ENCODE peak calls at places on chromosomes 12 and 14, in six cellular contexts. B is astrocyte of the spinal cord, C is upper lobe of right lung, I is gastrocnemius medialis, J is HCT116, L is cardiac fibroblast. P is an unnamed sample.

GRCh38 chr12:127388985-127389384 is 878.0 kb upstream of the TMEM132C start:
- DNase-seq in B (peak), C (no peak), I (no peak), L (no peak), J (no peak), P (no peak)

GRCh38 chr14:29608861-29609260 is 318.8 kb downstream of the PRKD1 start:
- DNase-seq in B (no peak), I (no peak), J (no peak), L (no peak), C (no peak), P (no peak)

GRCh38 chr12:14111230-14111865 is 129.9 kb upstream of the GRIN2B start:
- DNase-seq in L (no peak), J (peak), C (no peak), B (no peak), I (no peak), P (no peak)

GRCh38 chr12:124655317-124656213 is 88.2 kb upstream of the NCOR2 start:
- DNase-seq in B (peak), I (peak), C (peak), J (no peak), L (peak), P (peak)

GRCh38 chr14:36582874-36583241 is 444 bp upstream of the NKX2-8 start:
- DNase-seq in B (no peak), C (no peak), L (no peak), I (no peak), J (no peak), P (no peak)

GRCh38 chr12:95547522-95548055 is 3.7 kb downstream of the USP44 start:
- DNase-seq in I (no peak), L (peak), B (peak), C (no peak), J (no peak), P (peak)

GRCh38 chr12:111030800-111031199 is 110.4 kb upstream of the MYL2 start:
- DNase-seq in C (no peak), J (no peak), L (no peak), B (no peak), I (no peak), P (no peak)

GRCh38 chr14:88919502-88919901 is 95.1 kb downstream of the TTC8 start:
- DNase-seq in B (no peak), I (no peak), L (no peak), C (no peak), J (no peak), P (no peak)

GRCh38 chr12:124352839-124353238 is 57.9 kb downstream of the RFLNA start:
- DNase-seq in J (no peak), L (peak), C (peak), B (no peak), I (no peak), P (peak)

GRCh38 chr12:3097186-3097804 is 20.1 kb downstream of the TSPAN9 start:
- DNase-seq in C (peak), B (no peak), L (peak), I (peak), J (no peak), P (no peak)

GRCh38 chr12:108622425-108622824 is 11.3 kb downstream of the SELPLG start:
- DNase-seq in B (no peak), C (no peak), L (peak), J (no peak), I (no peak), P (no peak)

GRCh38 chr14:100422556-100423420 is 99.6 kb downstream of the SLC25A47 start:
- DNase-seq in L (no peak), I (no peak), B (peak), J (no peak), C (no peak), P (no peak)

GRCh38 chr12:55720071-55720564 is at the start of gene RDH5:
- DNase-seq in L (peak), C (no peak), I (peak), B (peak), J (no peak), P (peak)

GRCh38 chr12:6958609-6959375 is 7.6 kb downstream of the PTPN6 start:
- DNase-seq in C (peak), I (no peak), B (no peak), L (no peak), J (no peak), P (no peak)
- H3K4me3 ChIP-seq in C (peak), I (no peak), B (no peak), L (no peak), J (no peak), P (no peak)

DNA sequence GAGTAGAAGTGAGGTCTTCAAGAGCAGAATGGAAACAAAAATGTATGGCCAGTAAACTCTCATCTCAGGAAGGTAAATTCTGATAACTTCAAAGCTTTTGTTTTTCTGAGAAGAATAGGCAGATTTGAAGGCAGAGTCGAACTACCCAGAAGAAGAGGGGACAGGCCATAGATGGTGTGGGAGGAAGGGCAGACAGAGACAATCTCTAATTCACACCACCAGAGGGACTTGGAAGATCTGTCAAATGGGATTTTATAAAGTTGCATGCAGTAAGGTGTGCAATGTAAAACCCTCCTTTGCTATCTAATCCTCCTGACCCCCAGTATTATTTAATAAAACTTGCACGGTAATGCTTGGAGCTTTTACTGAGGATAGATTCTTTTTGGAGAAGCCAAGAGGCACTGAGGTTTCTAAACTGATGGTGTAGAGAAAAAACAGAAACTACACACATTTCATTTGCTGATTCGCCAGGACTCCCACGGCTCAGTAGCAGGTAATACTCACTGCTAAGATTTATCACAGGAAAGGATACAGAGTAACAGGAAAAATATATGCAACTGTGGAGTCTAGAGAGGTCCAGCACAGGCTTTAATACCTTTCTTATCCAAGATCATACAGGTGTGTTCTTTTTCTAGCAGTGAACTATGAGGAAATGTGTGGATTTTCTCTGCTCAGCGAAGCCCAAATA is 18.3 kb downstream of the SLC38A2 start:
- DNase-seq in L (no peak), C (no peak), I (no peak), B (no peak), J (no peak), P (no peak)
- TF ChIP-seq CTCF in L (no peak), C (no peak), I (no peak), B (no peak), J (peak), P (no peak)

GRCh38 chr12:98405795-98406366 is 109.5 kb upstream of the TMPO start:
- DNase-seq in I (no peak), L (no peak), J (no peak), B (no peak), C (no peak), P (no peak)

GRCh38 chr12:98403936-98404335 is 111.5 kb upstream of the TMPO start:
- DNase-seq in I (no peak), C (no peak), L (no peak), B (no peak), J (no peak), P (no peak)

GRCh38 chr12:98408681-98409080 is 106.7 kb upstream of the TMPO start:
- DNase-seq in B (no peak), I (no peak), J (no peak), L (no peak), C (no peak), P (no peak)

GRCh38 chr12:98403385-98403784 is 112.0 kb upstream of the TMPO start:
- DNase-seq in I (no peak), C (no peak), B (no peak), L (no peak), J (no peak), P (no peak)

GRCh38 chr12:98406378-98406777 is 109.0 kb upstream of the TMPO start:
- DNase-seq in L (no peak), B (no peak), I (no peak), C (no peak), J (no peak), P (no peak)
- H3K4me3 ChIP-seq in L (no peak), B (no peak), I (no peak), C (no peak), J (no peak), P (no peak)

GRCh38 chr12:121939190-121939589 is 20.8 kb downstream of the CFAP251 start:
- DNase-seq in C (no peak), J (no peak), L (no peak), I (no peak), B (no peak), P (no peak)
- TF ChIP-seq CTCF in C (no peak), J (no peak), L (no peak), I (no peak), B (no peak), P (no peak)

DNA sequence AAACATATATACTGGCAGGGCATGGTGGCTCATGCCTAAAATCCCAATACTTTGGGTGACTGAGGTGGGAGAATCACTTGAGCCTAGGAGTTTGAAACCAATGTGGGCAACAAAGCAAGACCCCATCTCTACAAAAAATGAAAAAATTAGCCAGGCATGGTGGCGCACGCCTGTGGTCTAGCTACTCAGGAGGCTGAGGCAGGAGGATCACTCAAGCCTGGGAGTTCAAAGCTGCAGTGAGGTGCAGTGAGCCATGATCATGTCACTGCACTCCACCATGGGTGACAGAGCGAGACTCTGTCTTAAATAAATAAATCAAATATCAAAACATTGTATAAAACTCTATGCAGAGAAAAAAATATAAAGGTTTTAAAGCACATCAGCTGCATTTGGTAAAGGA is 5.2 kb downstream of the FMNL3 start:
- DNase-seq in J (no peak), C (no peak), B (no peak), I (no peak), L (no peak), P (no peak)
- H3K4me3 ChIP-seq in J (no peak), C (no peak), B (no peak), I (no peak), L (no peak), P (no peak)

GRCh38 chr12:76713986-76714385 is 49.9 kb upstream of the ZDHHC17 start:
- DNase-seq in B (no peak), L (no peak), I (no peak), J (no peak), C (no peak), P (no peak)

GRCh38 chr12:76714861-76715260 is 49.1 kb upstream of the ZDHHC17 start:
- DNase-seq in L (no peak), C (no peak), B (no peak), J (no peak), I (no peak), P (no peak)

GRCh38 chr12:76711241-76711640 is 52.7 kb upstream of the ZDHHC17 start:
- DNase-seq in J (no peak), I (no peak), C (no peak), B (no peak), L (no peak), P (no peak)

GRCh38 chr12:76714415-76714814 is 49.5 kb upstream of the ZDHHC17 start:
- DNase-seq in C (no peak), I (no peak), J (no peak), B (no peak), L (no peak), P (no peak)

GRCh38 chr12:76713130-76713529 is 50.8 kb upstream of the ZDHHC17 start:
- DNase-seq in I (no peak), J (no peak), C (no peak), L (peak), B (no peak), P (no peak)
- TF ChIP-seq CTCF in I (no peak), J (no peak), C (no peak), L (no peak), B (no peak), P (no peak)

DNA sequence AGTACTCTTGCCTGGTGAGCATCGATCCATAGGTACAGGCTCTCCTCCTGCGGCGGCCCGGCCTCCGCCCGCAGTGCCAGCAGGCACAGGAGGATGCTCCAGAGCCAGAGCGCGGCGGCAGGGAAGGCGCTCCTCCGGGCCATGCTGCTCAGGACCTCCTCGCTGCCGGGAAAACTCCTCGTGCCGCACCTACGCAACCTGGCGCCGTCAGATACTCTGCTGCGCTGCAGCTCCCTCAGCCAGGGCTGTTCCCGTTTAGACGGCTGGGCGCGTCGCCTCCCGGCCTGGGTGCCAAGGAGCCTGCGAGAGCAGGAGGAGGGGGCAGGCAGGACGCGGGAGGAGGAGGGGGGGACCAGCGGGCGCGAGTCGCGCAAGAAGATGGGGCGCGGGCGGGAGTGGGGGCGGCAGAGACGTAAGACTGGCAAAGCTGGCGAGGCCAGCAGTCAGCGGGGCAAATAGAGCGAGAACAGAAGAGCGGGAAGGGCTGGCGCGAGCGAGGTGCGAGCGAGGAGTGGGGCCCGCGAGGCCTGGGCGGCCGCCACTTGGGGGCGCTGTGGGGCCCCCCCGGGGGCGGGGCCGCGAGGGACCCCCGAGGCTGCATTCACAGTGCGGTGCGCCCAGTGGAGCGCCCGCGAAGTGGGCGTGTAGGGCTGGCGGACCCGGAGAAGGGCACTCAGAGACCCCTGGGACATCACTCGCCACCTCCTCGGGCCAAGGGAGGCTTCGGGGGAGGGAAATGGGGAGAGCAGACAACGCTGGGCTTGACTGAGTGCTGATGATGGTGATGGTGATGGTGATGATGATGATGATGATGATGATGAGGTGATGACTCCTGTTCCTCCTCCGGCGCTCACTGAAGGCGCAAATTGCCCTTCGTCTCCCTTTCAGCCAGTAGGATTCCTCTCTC is at the start of gene WIF1:
- DNase-seq in L (peak), J (no peak), B (no peak), C (peak), I (no peak), P (peak)
- H3K4me3 ChIP-seq in L (peak), J (no peak), B (peak), C (peak), I (peak), P (peak)

P was measured in foreskin fibroblast.